ENCODE peak calls at places on chromosomes 7 and 10, in four cellular contexts. U, Q, K and C are unnamed samples.

GRCh38 chr7:28629216-28629848 is 217.0 kb downstream of the CREB5 start:
- DNase-seq in U (peak; percentile 56), Q (no peak), K (peak; percentile 28), C (peak; percentile 49)

GRCh38 chr10:53088956-53089355 is 316.4 kb upstream of the MBL2 start:
- DNase-seq in K (no peak), U (no peak), Q (no peak), C (no peak)

GRCh38 chr10:86804805-86805204 is 48.4 kb downstream of the BMPR1A start:
- DNase-seq in U (no peak), Q (no peak), K (no peak), C (no peak)

GRCh38 chr10:30185916-30186315 is 126.5 kb upstream of the JCAD start:
- DNase-seq in Q (no peak), U (peak; percentile 75), K (peak; percentile 90), C (no peak)

GRCh38 chr7:75737856-75738603 is 711 bp downstream of the HIP1 start:
- DNase-seq in K (no peak), Q (peak; percentile 68), U (no peak), C (no peak)

GRCh38 chr7:144842377-144842851 is 6.6 kb upstream of the TPK1 start:
- DNase-seq in U (no peak), K (peak; percentile 86), Q (peak; percentile 66), C (no peak)

GRCh38 chr10:29386347-29386999 is 97.6 kb downstream of the LYZL1 start:
- DNase-seq in K (peak; percentile 31), Q (peak; percentile 62), U (no peak), C (peak; percentile 13)

GRCh38 chr10:43196131-43196980 is 58.1 kb downstream of the CSGALNACT2 start:
- DNase-seq in Q (no peak), U (no peak), K (no peak), C (no peak)

GRCh38 chr7:3655635-3656034 is 354.6 kb downstream of the SDK1 start:
- DNase-seq in K (no peak), Q (no peak), U (no peak), C (no peak)

GRCh38 chr7:11243739-11244138 is 270.1 kb downstream of the PHF14 start:
- DNase-seq in Q (no peak), U (no peak), K (no peak), C (no peak)

GRCh38 chr10:96863922-96864543 is 31.9 kb downstream of the LCOR start:
- DNase-seq in Q (no peak), U (no peak), K (peak; percentile 36), C (no peak)

GRCh38 chr10:112842832-112843360 is 107.2 kb upstream of the TCF7L2 start:
- DNase-seq in Q (peak; percentile 38), U (peak; percentile 11), K (peak; percentile 10), C (no peak)

GRCh38 chr7:148336411-148336810 is 254.2 kb upstream of the C7orf33 start:
- DNase-seq in Q (no peak), K (no peak), U (no peak), C (no peak)

GRCh38 chr10:92419740-92420553 is 129.0 kb downstream of the MARCHF5 start:
- DNase-seq in K (peak; percentile 67), U (peak; percentile 17), Q (peak; percentile 13), C (no peak)

GRCh38 chr10:102408728-102409603 is 9.6 kb downstream of the PSD start:
- DNase-seq in U (peak; percentile 17), K (peak; percentile 45), Q (peak; percentile 79), C (no peak)

GRCh38 chr10:77391605-77392235 is 245.9 kb downstream of the KCNMA1 start:
- DNase-seq in Q (peak; percentile 91), U (peak; percentile 84), K (peak; percentile 78), C (peak; percentile 77)

GRCh38 chr7:50857804-50858203 is 75.1 kb upstream of the GRB10 start:
- DNase-seq in Q (no peak), K (no peak), U (no peak), C (no peak)

GRCh38 chr10:34732926-34733325 is 82.2 kb downstream of the PARD3 start:
- DNase-seq in Q (peak; percentile 25), U (no peak), K (peak; percentile 70), C (no peak)

GRCh38 chr10:58175990-58176910 is 91.4 kb downstream of the IPMK start:
- DNase-seq in U (no peak), Q (peak; percentile 45), K (peak; percentile 29), C (no peak)